ENCODE peak calls at places on chromosomes 7 and 10, in ten cellular contexts. C is GM19239; U is cardiac fibroblast; B is stimulated activated CD4-positive, alpha-beta T cell treated with anti-CD3 and anti-CD28 coated beads, Interleukin-12 subunit alpha, Interleukin-12 subunit beta, amount 100 ng/mL, for 4 hours; X is iris pigment epithelial cell; A is foreskin keratinocyte; J is activated T-cell treated with anti-CD3 and anti-CD28 coated beads, Interleukin-2, amount 50 U/mL, for 4 hours; D is stomach; P is endothelial cell; E is A172. L is an unnamed sample.

GRCh38 chr7:2954433-2954853 is 89.2 kb downstream of the CARD11 start:
- DNase-seq in C (no peak), U (no peak), B (peak; percentile 25), X (no peak), A (no peak), J (peak; percentile 20), D (no peak), P (no peak), E (no peak), L (no peak)

GRCh38 chr7:95471076-95471475 is 14.7 kb upstream of the ASB4 start:
- DNase-seq in C (no peak), U (no peak), B (no peak), X (no peak), A (no peak), J (no peak), D (no peak), P (peak; percentile 10), E (no peak), L (no peak)

GRCh38 chr10:71243756-71244637 is 31.6 kb downstream of the UNC5B start:
- DNase-seq in C (no peak), U (peak; percentile 61), B (no peak), X (no peak), A (peak; percentile 74), J (no peak), D (no peak), P (no peak), E (no peak), L (no peak)

GRCh38 chr7:76369011-76369410 is 10.2 kb upstream of the YWHAG start:
- DNase-seq in C (no peak), U (no peak), B (no peak), X (no peak), A (no peak), J (no peak), D (no peak), P (no peak), E (no peak), L (no peak)

GRCh38 chr10:4498763-4499251 is 327.2 kb upstream of the AKR1E2 start:
- DNase-seq in C (no peak), U (peak; percentile 92), B (no peak), X (peak; percentile 90), A (peak; percentile 62), J (no peak), D (no peak), P (no peak), E (peak; percentile 84), L (peak; percentile 47)

GRCh38 chr10:35443858-35444257 is 107.5 kb downstream of the CCNY start:
- DNase-seq in C (no peak), U (no peak), B (no peak), X (no peak), A (no peak), J (no peak), D (no peak), P (no peak), E (no peak), L (no peak)

GRCh38 chr10:77974396-77975074 is 48.0 kb upstream of the DLG5 start:
- DNase-seq in C (no peak), U (peak; percentile 68), B (no peak), X (peak; percentile 74), A (peak; percentile 34), J (no peak), D (peak; percentile 44), P (peak; percentile 58), E (no peak), L (no peak)

GRCh38 chr7:102393467-102393866 is 2.7 kb upstream of the PRKRIP1 start:
- DNase-seq in C (no peak), U (no peak), B (no peak), X (peak; percentile 20), A (no peak), J (no peak), D (no peak), P (no peak), E (peak; percentile 93), L (no peak)

GRCh38 chr7:108920490-108920889 is 350.8 kb downstream of the DNAJB9 start:
- DNase-seq in C (no peak), U (no peak), B (no peak), X (no peak), A (no peak), J (no peak), D (no peak), P (no peak), E (no peak), L (no peak)

GRCh38 chr7:47581442-47581820 is 480 bp downstream of the TNS3 start:
- DNase-seq in C (no peak), U (peak; percentile 18), B (no peak), X (no peak), A (no peak), J (no peak), D (peak; percentile 49), P (peak; percentile 23), E (no peak), L (no peak)

GRCh38 chr7:76428868-76429805 is 4.4 kb downstream of the ZP3 start:
- DNase-seq in C (no peak), U (peak; percentile 19), B (no peak), X (no peak), A (peak; percentile 34), J (no peak), D (no peak), P (peak; percentile 27), E (peak; percentile 83), L (no peak)

GRCh38 chr10:51867956-51868355 is 168.6 kb upstream of the CSTF2T start:
- DNase-seq in C (no peak), U (peak; percentile 94), B (no peak), X (peak; percentile 75), A (peak; percentile 87), J (no peak), D (no peak), P (no peak), E (peak; percentile 23), L (no peak)